ENCODE peak calls at places on chromosomes 11 and 22, in five cellular contexts. J, X, D, C and M are unnamed samples.

GRCh38 chr11:21541226-21541625 is 651.7 kb upstream of the ANO5 start:
- DNase-seq in J (no peak), D (no peak), X (no peak), C (no peak), M (no peak)

GRCh38 chr22:50148991-50149721 is 21.4 kb upstream of the PANX2 start:
- DNase-seq in C (peak; percentile 45), D (peak; percentile 28), J (no peak), X (peak; percentile 89), M (peak; percentile 39)

GRCh38 chr11:79208126-79208525 is 232.7 kb downstream of the TENM4 start:
- DNase-seq in D (no peak), X (no peak), J (no peak), C (no peak), M (no peak)

GRCh38 chr22:46853191-46853590 is 90.7 kb downstream of the TBC1D22A start:
- DNase-seq in X (peak; percentile 25), C (no peak), D (no peak), J (no peak), M (no peak)

GRCh38 chr11:48683226-48683720 is 194.7 kb downstream of the OR4A47 start:
- DNase-seq in J (no peak), C (no peak), X (no peak), D (no peak), M (no peak)

GRCh38 chr11:9273430-9274336 is 8.5 kb upstream of the DENND5A start:
- DNase-seq in C (peak; percentile 78), D (peak; percentile 61), J (no peak), X (no peak), M (no peak)

GRCh38 chr11:77370217-77370616 is 68.7 kb upstream of the GDPD4 start:
- DNase-seq in D (no peak), J (no peak), X (no peak), C (no peak), M (no peak)

GRCh38 chr11:36361901-36362391 is 65.9 kb downstream of the PRR5L start:
- DNase-seq in D (peak; percentile 89), J (no peak), X (peak; percentile 87), C (peak; percentile 85), M (no peak)

GRCh38 chr11:12746593-12747097 is 72.4 kb downstream of the TEAD1 start:
- DNase-seq in X (peak; percentile 76), D (peak; percentile 40), C (peak; percentile 93), J (no peak), M (peak; percentile 57)

GRCh38 chr11:62242021-62242420 is at the start of gene SCGB1D2:
- DNase-seq in D (no peak), C (no peak), X (peak; percentile 80), J (peak; percentile 86), M (no peak)

GRCh38 chr22:50460942-50461341 is 13.9 kb downstream of the SBF1 start:
- DNase-seq in X (no peak), J (no peak), D (no peak), C (no peak), M (no peak)

GRCh38 chr11:85685820-85686459 is at the start of gene CCDC89:
- DNase-seq in C (peak; percentile 99), D (peak; percentile 98), X (no peak), J (no peak), M (no peak)

GRCh38 chr11:45163956-45164575 is 17.6 kb downstream of the PRDM11 start:
- DNase-seq in X (no peak), J (no peak), D (peak; percentile 46), C (peak; percentile 15), M (no peak)

GRCh38 chr22:44395116-44396005 is 82.6 kb upstream of the SHISAL1 start:
- DNase-seq in X (peak; percentile 28), C (no peak), D (no peak), J (peak; percentile 40), M (no peak)

GRCh38 chr11:35289821-35290220 is 129.5 kb downstream of the SLC1A2 start:
- DNase-seq in X (no peak), D (peak; percentile 76), J (no peak), C (peak; percentile 60), M (no peak)

GRCh38 chr11:25441432-25441831 is 890.5 kb upstream of the ANO3 start:
- DNase-seq in X (no peak), J (no peak), D (no peak), C (no peak), M (no peak)

GRCh38 chr11:71240865-71241691 is 11.3 kb downstream of the SHANK2 start:
- DNase-seq in D (peak; percentile 84), X (peak; percentile 97), J (peak; percentile 82), C (peak; percentile 94), M (no peak)

GRCh38 chr11:88275636-88276035 is 61.9 kb downstream of the CTSC start:
- DNase-seq in D (no peak), J (no peak), X (no peak), C (no peak), M (no peak)

GRCh38 chr22:28296452-28296851 is 377.4 kb upstream of the PITPNB start:
- DNase-seq in J (no peak), X (no peak), D (no peak), C (no peak), M (no peak)

GRCh38 chr22:27240298-27240885 is 561.2 kb downstream of the MN1 start:
- DNase-seq in D (peak; percentile 29), X (no peak), J (no peak), C (peak; percentile 12), M (no peak)

GRCh38 chr11:113114452-113115027 is 153.3 kb downstream of the NCAM1 start:
- DNase-seq in J (peak; percentile 66), X (peak; percentile 64), C (peak; percentile 8), D (peak; percentile 75), M (no peak)

GRCh38 chr22:40334899-40335298 is 11.4 kb upstream of the ADSL start:
- DNase-seq in X (no peak), J (no peak), C (no peak), D (no peak), M (no peak)

GRCh38 chr11:85307381-85307780 is 319.8 kb downstream of the DLG2 start:
- DNase-seq in D (peak; percentile 46), J (no peak), C (no peak), X (no peak), M (no peak)

GRCh38 chr11:64359712-64360402 is 895 bp downstream of the RPS6KA4 start:
- DNase-seq in X (no peak), J (no peak), C (no peak), D (peak; percentile 16), M (no peak)

GRCh38 chr11:62217191-62217748 is 8.8 kb downstream of the SCGB2A1 start:
- DNase-seq in C (no peak), D (peak; percentile 49), J (no peak), X (no peak), M (peak; percentile 7)

GRCh38 chr11:72240461-72241289 is 3.3 kb downstream of the PHOX2A start:
- DNase-seq in J (peak; percentile 45), X (no peak), D (peak; percentile 38), C (no peak), M (no peak)

GRCh38 chr11:116694815-116695590 is 77.8 kb downstream of the BUD13 start:
- DNase-seq in X (no peak), D (no peak), C (no peak), J (peak; percentile 34), M (no peak)

GRCh38 chr22:46072981-46073682 is 77.2 kb upstream of the PPARA start:
- DNase-seq in C (no peak), X (no peak), J (peak; percentile 36), D (peak; percentile 36), M (no peak)

GRCh38 chr11:62909107-62909894 is 11.9 kb downstream of the CHRM1 start:
- DNase-seq in D (peak; percentile 86), C (peak; percentile 73), J (peak; percentile 87), X (peak; percentile 43), M (peak; percentile 91)

GRCh38 chr11:2942447-2942846 is 13.2 kb upstream of the PHLDA2 start:
- DNase-seq in J (no peak), D (no peak), C (no peak), X (no peak), M (no peak)

GRCh38 chr11:16346975-16347374 is 9.4 kb downstream of the SOX6 start:
- DNase-seq in J (no peak), D (no peak), X (no peak), C (peak; percentile 83), M (no peak)

GRCh38 chr11:132490976-132491375 is 1041.3 kb downstream of the OPCML start:
- DNase-seq in J (no peak), D (peak; percentile 82), C (no peak), X (no peak), M (no peak)

GRCh38 chr11:78419327-78419726 is 1.7 kb upstream of the GAB2 start:
- DNase-seq in D (peak; percentile 97), C (peak; percentile 99), X (peak; percentile 45), J (no peak), M (no peak)

GRCh38 chr22:39024923-39025322 is 4.0 kb downstream of the APOBEC3D start:
- DNase-seq in D (no peak), C (no peak), X (no peak), J (no peak), M (no peak)

GRCh38 chr22:25644122-25644521 is 79.6 kb downstream of the GRK3 start:
- DNase-seq in D (no peak), C (peak; percentile 6), J (no peak), X (no peak), M (no peak)

GRCh38 chr22:46054878-46055158 is 77.9 kb upstream of the WNT7B start:
- DNase-seq in X (no peak), J (no peak), C (no peak), D (no peak), M (no peak)

GRCh38 chr11:83389975-83390374 is 103.8 kb upstream of the CCDC90B start:
- DNase-seq in C (no peak), J (no peak), X (no peak), D (no peak), M (no peak)

GRCh38 chr11:1529774-1530173 is 42.3 kb downstream of the DUSP8 start:
- DNase-seq in J (no peak), D (no peak), X (no peak), C (no peak), M (no peak)
- H3K4me1 ChIP-seq in J (peaks cover 27% of the 10 kb centered on the region), D (peaks cover 26% of the 10 kb centered on the region), X (no peaks in the 10 kb centered on the region), C (peaks cover 3% of the 10 kb centered on the region), M (no peaks in the 10 kb centered on the region)

DNA sequence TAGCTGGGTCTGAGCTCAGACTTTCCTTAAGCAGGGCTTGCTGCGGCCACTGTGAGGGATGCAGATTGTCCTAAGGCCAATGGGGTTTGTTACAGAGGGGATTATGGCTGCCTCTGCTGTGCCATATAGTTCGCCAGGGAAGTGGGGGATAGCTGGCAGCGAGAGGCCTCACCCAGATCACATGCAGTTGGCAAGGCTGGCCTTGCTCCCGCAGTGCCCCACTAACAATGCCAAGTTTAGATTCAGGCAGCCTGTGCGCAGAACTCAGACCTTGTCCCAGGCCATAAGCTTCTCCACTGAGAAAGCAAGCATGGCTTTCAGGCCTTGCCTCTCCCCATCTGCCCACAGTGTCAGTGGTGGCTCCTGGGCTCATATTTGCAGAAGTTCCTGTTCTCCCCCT is 4.7 kb upstream of the APOL2 start:
- DNase-seq in C (no peak), D (no peak), X (no peak), J (peak; percentile 31), M (no peak)
- H3K4me3 ChIP-seq in C (no peak overlapping the region), D (no peak overlapping the region), X (no peak overlapping the region), J (no peak overlapping the region), M (no peak overlapping the region)

DNA sequence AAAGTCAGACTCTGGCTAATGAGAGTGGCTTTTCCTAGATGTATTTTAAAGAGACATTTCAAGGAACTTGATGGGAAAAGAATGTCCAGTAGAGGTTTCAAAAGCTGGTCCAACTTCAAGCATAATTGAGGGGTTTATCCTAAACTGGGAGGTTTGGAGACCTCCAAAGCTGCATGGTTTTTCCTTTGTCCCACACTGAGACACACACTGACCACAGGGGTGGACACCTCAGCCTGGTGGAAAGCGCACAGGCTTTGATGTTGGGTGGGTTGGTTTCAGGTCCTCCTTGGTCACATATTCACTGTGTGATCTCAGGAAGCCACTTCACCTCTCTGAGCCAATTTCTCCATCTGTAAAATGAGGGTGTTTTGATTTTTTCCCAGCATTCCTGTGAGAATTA is 4.0 kb downstream of the SPON1 start:
- DNase-seq in X (no peak), J (no peak), D (no peak), C (no peak), M (no peak)
- H3K27me3 ChIP-seq in X (no peaks in the 10 kb centered on the region), J (peaks cover 37% of the 10 kb centered on the region), D (peaks cover 59% of the 10 kb centered on the region), C (peaks cover 74% of the 10 kb centered on the region), M (peaks cover 39% of the 10 kb centered on the region)

GRCh38 chr11:67352546-67353316 is 615 bp downstream of the POLD4 start:
- DNase-seq in D (peak; percentile 65), J (no peak), C (no peak), X (peak; percentile 67), M (no peak)
- H3K4me1 ChIP-seq in D (peaks cover 48% of the 10 kb centered on the region), J (peaks cover 30% of the 10 kb centered on the region), C (peaks cover 37% of the 10 kb centered on the region), X (peaks cover 70% of the 10 kb centered on the region), M (peaks cover 8% of the 10 kb centered on the region)